ENCODE peak calls at places on chromosomes 7 and 10, in ten cellular contexts. U, S, C, X, M, K, E, I, D and W are unnamed samples.

GRCh38 chr10:34808789-34809745 is 6.0 kb downstream of the PARD3 start:
- DNase-seq in X (peak), K (no peak), D (peak), E (no peak), S (no peak), M (no peak), I (peak), C (peak), U (no peak), W (peak)

GRCh38 chr10:112026438-112026837 is 157.1 kb downstream of the GPAM start:
- DNase-seq in K (no peak), C (no peak), M (no peak), E (no peak), S (no peak), D (peak), U (no peak), I (no peak), X (peak), W (no peak)

GRCh38 chr10:112991888-112992491 is 41.9 kb downstream of the TCF7L2 start:
- DNase-seq in X (no peak), I (no peak), C (no peak), U (no peak), E (no peak), S (no peak), M (no peak), D (no peak), K (no peak), W (no peak)

GRCh38 chr7:120857558-120858298 is at the start of gene TSPAN12:
- DNase-seq in D (peak), U (no peak), M (peak), I (peak), S (no peak), K (peak), X (peak), C (peak), E (peak), W (peak)

GRCh38 chr7:30647589-30647988 is 34.7 kb downstream of the CRHR2 start:
- DNase-seq in E (no peak), S (no peak), C (peak), X (no peak), K (no peak), U (no peak), I (no peak), M (no peak), D (no peak), W (no peak)

GRCh38 chr10:9339702-9340101 is 1285.2 kb downstream of the GATA3 start:
- DNase-seq in K (no peak), M (no peak), S (peak), U (no peak), D (no peak), X (no peak), C (no peak), I (no peak), E (no peak), W (no peak)

GRCh38 chr7:98641646-98642489 is 24.8 kb downstream of the NPTX2 start:
- DNase-seq in S (no peak), I (no peak), D (no peak), E (no peak), U (peak), C (peak), X (peak), M (no peak), K (peak), W (no peak)

GRCh38 chr7:24842449-24843241 is 85.4 kb upstream of the GSDME start:
- DNase-seq in D (peak), M (no peak), S (no peak), E (no peak), I (no peak), K (no peak), C (no peak), X (no peak), U (peak), W (peak)

GRCh38 chr10:117165557-117166419 is 27.7 kb upstream of the VAX1 start:
- DNase-seq in M (peak), U (no peak), K (peak), E (no peak), C (peak), S (no peak), D (peak), X (peak), I (peak), W (peak)